ENCODE peak calls at places on chromosome 16, in ten cellular contexts. One of them, this sample, is unnamed.

GRCh38 chr16:63982156-63982555 is 1139.7 kb downstream of the CDH11 start:
- DNase-seq in CD4-positive, CD25-positive, alpha-beta regulatory T cell: no peak
- DNase-seq in testis: no peak
- DNase-seq in tibial nerve: no peak
- DNase-seq in uterus: no peak
- DNase-seq in left ventricle myocardium inferior: no peak
- DNase-seq in brain microvascular endothelial cell: no peak
- DNase-seq in cardiac muscle cell: no peak
- DNase-seq in thoracic aorta: no peak
- DNase-seq in neuronal stem cell: peak; percentile 57
- DNase-seq in this sample: no peak

GRCh38 chr16:11658896-11659708 is 9.2 kb upstream of the SNN start:
- DNase-seq in CD4-positive, CD25-positive, alpha-beta regulatory T cell: no peak
- DNase-seq in testis: no peak
- DNase-seq in tibial nerve: no peak
- DNase-seq in uterus: no peak
- DNase-seq in left ventricle myocardium inferior: no peak
- DNase-seq in brain microvascular endothelial cell: no peak
- DNase-seq in cardiac muscle cell: no peak
- DNase-seq in thoracic aorta: no peak
- DNase-seq in neuronal stem cell: no peak
- DNase-seq in this sample: no peak

GRCh38 chr16:11082860-11083388 is 138.6 kb downstream of the CLEC16A start:
- DNase-seq in CD4-positive, CD25-positive, alpha-beta regulatory T cell: no peak
- DNase-seq in testis: no peak
- DNase-seq in tibial nerve: no peak
- DNase-seq in uterus: no peak
- DNase-seq in left ventricle myocardium inferior: no peak
- DNase-seq in brain microvascular endothelial cell: no peak
- DNase-seq in cardiac muscle cell: no peak
- DNase-seq in thoracic aorta: no peak
- DNase-seq in neuronal stem cell: no peak
- DNase-seq in this sample: no peak

GRCh38 chr16:8866884-8867482 is 1.8 kb downstream of the CARHSP1 start:
- DNase-seq in CD4-positive, CD25-positive, alpha-beta regulatory T cell: no peak
- DNase-seq in testis: no peak
- DNase-seq in tibial nerve: no peak
- DNase-seq in uterus: no peak
- DNase-seq in left ventricle myocardium inferior: no peak
- DNase-seq in brain microvascular endothelial cell: no peak
- DNase-seq in cardiac muscle cell: peak; percentile 50
- DNase-seq in thoracic aorta: no peak
- DNase-seq in neuronal stem cell: no peak
- DNase-seq in this sample: no peak

GRCh38 chr16:79929260-79929977 is 328.9 kb upstream of the MAF start:
- DNase-seq in CD4-positive, CD25-positive, alpha-beta regulatory T cell: no peak
- DNase-seq in testis: no peak
- DNase-seq in tibial nerve: no peak
- DNase-seq in uterus: no peak
- DNase-seq in left ventricle myocardium inferior: no peak
- DNase-seq in brain microvascular endothelial cell: no peak
- DNase-seq in cardiac muscle cell: no peak
- DNase-seq in thoracic aorta: no peak
- DNase-seq in neuronal stem cell: no peak
- DNase-seq in this sample: no peak

GRCh38 chr16:84596801-84597517 is 20.9 kb downstream of the COTL1 start:
- DNase-seq in CD4-positive, CD25-positive, alpha-beta regulatory T cell: no peak
- DNase-seq in testis: no peak
- DNase-seq in tibial nerve: no peak
- DNase-seq in uterus: no peak
- DNase-seq in left ventricle myocardium inferior: no peak
- DNase-seq in brain microvascular endothelial cell: no peak
- DNase-seq in cardiac muscle cell: no peak
- DNase-seq in thoracic aorta: no peak
- DNase-seq in neuronal stem cell: no peak
- DNase-seq in this sample: no peak

GRCh38 chr16:81551821-81552304 is 107.3 kb downstream of the CMIP start:
- DNase-seq in CD4-positive, CD25-positive, alpha-beta regulatory T cell: no peak
- DNase-seq in testis: no peak
- DNase-seq in tibial nerve: no peak
- DNase-seq in uterus: no peak
- DNase-seq in left ventricle myocardium inferior: peak; percentile 36
- DNase-seq in brain microvascular endothelial cell: peak; percentile 91
- DNase-seq in cardiac muscle cell: no peak
- DNase-seq in thoracic aorta: no peak
- DNase-seq in neuronal stem cell: no peak
- DNase-seq in this sample: no peak

GRCh38 chr16:82082543-82083244 is 47.6 kb downstream of the HSD17B2 start:
- DNase-seq in CD4-positive, CD25-positive, alpha-beta regulatory T cell: no peak
- DNase-seq in testis: no peak
- DNase-seq in tibial nerve: no peak
- DNase-seq in uterus: no peak
- DNase-seq in left ventricle myocardium inferior: no peak
- DNase-seq in brain microvascular endothelial cell: peak; percentile 16
- DNase-seq in cardiac muscle cell: no peak
- DNase-seq in thoracic aorta: no peak
- DNase-seq in neuronal stem cell: no peak
- DNase-seq in this sample: no peak

GRCh38 chr16:64715624-64716023 is 406.2 kb downstream of the CDH11 start:
- DNase-seq in CD4-positive, CD25-positive, alpha-beta regulatory T cell: no peak
- DNase-seq in testis: no peak
- DNase-seq in tibial nerve: no peak
- DNase-seq in uterus: no peak
- DNase-seq in left ventricle myocardium inferior: no peak
- DNase-seq in brain microvascular endothelial cell: no peak
- DNase-seq in cardiac muscle cell: peak; percentile 25
- DNase-seq in thoracic aorta: no peak
- DNase-seq in neuronal stem cell: no peak
- DNase-seq in this sample: no peak

GRCh38 chr16:86664518-86665318 is 86.4 kb downstream of the FOXL1 start:
- DNase-seq in CD4-positive, CD25-positive, alpha-beta regulatory T cell: no peak
- DNase-seq in testis: no peak
- DNase-seq in tibial nerve: no peak
- DNase-seq in uterus: no peak
- DNase-seq in left ventricle myocardium inferior: no peak
- DNase-seq in brain microvascular endothelial cell: peak; percentile 96
- DNase-seq in cardiac muscle cell: no peak
- DNase-seq in thoracic aorta: no peak
- DNase-seq in neuronal stem cell: no peak
- DNase-seq in this sample: no peak

GRCh38 chr16:77171750-77172635 is 19.0 kb upstream of the MON1B start:
- DNase-seq in CD4-positive, CD25-positive, alpha-beta regulatory T cell: no peak
- DNase-seq in testis: peak; percentile 62
- DNase-seq in tibial nerve: peak; percentile 76
- DNase-seq in uterus: no peak
- DNase-seq in left ventricle myocardium inferior: no peak
- DNase-seq in brain microvascular endothelial cell: peak; percentile 62
- DNase-seq in cardiac muscle cell: peak; percentile 76
- DNase-seq in thoracic aorta: no peak
- DNase-seq in neuronal stem cell: peak; percentile 66
- DNase-seq in this sample: no peak

GRCh38 chr16:19574625-19575024 is 19.1 kb downstream of the VPS35L start:
- DNase-seq in CD4-positive, CD25-positive, alpha-beta regulatory T cell: no peak
- DNase-seq in testis: no peak
- DNase-seq in tibial nerve: no peak
- DNase-seq in uterus: no peak
- DNase-seq in left ventricle myocardium inferior: no peak
- DNase-seq in brain microvascular endothelial cell: no peak
- DNase-seq in cardiac muscle cell: no peak
- DNase-seq in thoracic aorta: no peak
- DNase-seq in neuronal stem cell: no peak
- DNase-seq in this sample: no peak

DNA sequence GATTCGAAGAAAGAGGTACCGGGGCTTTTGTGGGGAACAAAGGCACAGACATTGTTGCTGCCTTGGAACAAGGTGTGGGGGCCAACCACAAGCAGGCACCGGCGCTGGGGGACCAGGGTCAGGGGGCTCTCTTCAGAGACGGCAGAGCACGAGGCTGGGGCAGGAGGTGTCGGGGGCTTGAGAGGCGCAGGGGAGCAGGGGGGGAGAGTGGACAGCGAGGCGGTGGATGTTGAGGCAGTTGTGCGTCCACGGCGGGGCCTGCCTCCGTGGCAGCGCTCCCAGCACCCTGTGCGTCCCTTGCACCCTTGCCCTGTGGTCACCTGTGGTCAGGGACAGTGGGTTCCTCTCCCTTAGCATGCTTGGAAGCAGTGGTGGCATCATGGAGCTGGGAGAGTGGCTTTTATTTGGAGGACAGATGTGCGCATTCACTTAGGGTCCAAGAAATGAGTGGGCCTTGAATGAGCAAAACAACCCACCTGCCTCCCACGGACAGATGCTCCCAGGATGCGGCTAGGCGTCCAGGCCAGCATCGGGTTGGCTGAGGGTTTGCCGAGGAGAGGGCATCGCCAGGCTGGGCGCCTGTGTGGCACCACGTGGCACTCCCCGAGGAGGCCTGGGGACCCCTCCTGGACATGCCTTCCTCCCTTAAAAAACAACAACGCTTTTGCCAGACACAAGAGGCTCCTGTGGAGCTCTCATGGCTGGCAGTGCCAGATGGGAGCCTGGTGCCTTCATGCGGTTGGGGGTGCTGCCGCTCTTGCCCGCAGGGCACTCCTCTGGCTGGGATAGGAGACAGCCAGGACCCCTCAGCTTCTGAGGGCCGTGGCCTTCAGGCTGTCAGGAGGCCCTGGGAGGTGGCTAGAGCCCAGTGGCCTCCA is 113.0 kb downstream of the BANP start:
- DNase-seq in CD4-positive, CD25-positive, alpha-beta regulatory T cell: no peak
- DNase-seq in testis: no peak
- DNase-seq in tibial nerve: no peak
- DNase-seq in uterus: no peak
- DNase-seq in left ventricle myocardium inferior: peak; percentile 8
- DNase-seq in brain microvascular endothelial cell: no peak
- DNase-seq in cardiac muscle cell: no peak
- DNase-seq in thoracic aorta: no peak
- DNase-seq in neuronal stem cell: no peak
- DNase-seq in this sample: no peak
- H3K27ac ChIP-seq in CD4-positive, CD25-positive, alpha-beta regulatory T cell: no peak overlapping the region
- H3K27ac ChIP-seq in testis: no peak overlapping the region
- H3K27ac ChIP-seq in tibial nerve: no peak overlapping the region
- H3K27ac ChIP-seq in uterus: peak overlapping the region; percentile 64
- H3K27ac ChIP-seq in left ventricle myocardium inferior: no peak overlapping the region
- H3K27ac ChIP-seq in brain microvascular endothelial cell: no peak overlapping the region
- H3K27ac ChIP-seq in cardiac muscle cell: no peak overlapping the region
- H3K27ac ChIP-seq in thoracic aorta: peak overlapping the region; percentile 11
- H3K27ac ChIP-seq in neuronal stem cell: no peak overlapping the region
- H3K27ac ChIP-seq in this sample: no peak overlapping the region

GRCh38 chr16:57140866-57141668 is 44.8 kb downstream of the PSME3IP1 start:
- DNase-seq in CD4-positive, CD25-positive, alpha-beta regulatory T cell: no peak
- DNase-seq in testis: no peak
- DNase-seq in tibial nerve: no peak
- DNase-seq in uterus: no peak
- DNase-seq in left ventricle myocardium inferior: no peak
- DNase-seq in brain microvascular endothelial cell: no peak
- DNase-seq in cardiac muscle cell: no peak
- DNase-seq in thoracic aorta: no peak
- DNase-seq in neuronal stem cell: no peak
- DNase-seq in this sample: no peak
- H3K27ac ChIP-seq in CD4-positive, CD25-positive, alpha-beta regulatory T cell: peak overlapping the region; percentile 56
- H3K27ac ChIP-seq in testis: no peak overlapping the region
- H3K27ac ChIP-seq in tibial nerve: peak overlapping the region; percentile 87
- H3K27ac ChIP-seq in uterus: no peak overlapping the region
- H3K27ac ChIP-seq in left ventricle myocardium inferior: peak overlapping the region; percentile 67
- H3K27ac ChIP-seq in brain microvascular endothelial cell: no peak overlapping the region
- H3K27ac ChIP-seq in cardiac muscle cell: no peak overlapping the region
- H3K27ac ChIP-seq in thoracic aorta: no peak overlapping the region
- H3K27ac ChIP-seq in neuronal stem cell: no peak overlapping the region
- H3K27ac ChIP-seq in this sample: no peak overlapping the region

GRCh38 chr16:88472042-88472441 is 19.0 kb downstream of the ZFPM1 start:
- DNase-seq in CD4-positive, CD25-positive, alpha-beta regulatory T cell: no peak
- DNase-seq in testis: no peak
- DNase-seq in tibial nerve: no peak
- DNase-seq in uterus: no peak
- DNase-seq in left ventricle myocardium inferior: no peak
- DNase-seq in brain microvascular endothelial cell: no peak
- DNase-seq in cardiac muscle cell: no peak
- DNase-seq in thoracic aorta: no peak
- DNase-seq in neuronal stem cell: no peak
- DNase-seq in this sample: no peak

GRCh38 chr16:88475037-88475436 is 22.0 kb downstream of the ZFPM1 start:
- DNase-seq in CD4-positive, CD25-positive, alpha-beta regulatory T cell: no peak
- DNase-seq in testis: no peak
- DNase-seq in tibial nerve: no peak
- DNase-seq in uterus: no peak
- DNase-seq in left ventricle myocardium inferior: no peak
- DNase-seq in brain microvascular endothelial cell: no peak
- DNase-seq in cardiac muscle cell: no peak
- DNase-seq in thoracic aorta: no peak
- DNase-seq in neuronal stem cell: no peak
- DNase-seq in this sample: no peak

GRCh38 chr16:88476203-88476602 is 23.1 kb downstream of the ZFPM1 start:
- DNase-seq in CD4-positive, CD25-positive, alpha-beta regulatory T cell: no peak
- DNase-seq in testis: no peak
- DNase-seq in tibial nerve: no peak
- DNase-seq in uterus: no peak
- DNase-seq in left ventricle myocardium inferior: no peak
- DNase-seq in brain microvascular endothelial cell: no peak
- DNase-seq in cardiac muscle cell: no peak
- DNase-seq in thoracic aorta: no peak
- DNase-seq in neuronal stem cell: no peak
- DNase-seq in this sample: no peak

GRCh38 chr16:88472637-88473205 is 19.6 kb downstream of the ZFPM1 start:
- DNase-seq in CD4-positive, CD25-positive, alpha-beta regulatory T cell: no peak
- DNase-seq in testis: no peak
- DNase-seq in tibial nerve: no peak
- DNase-seq in uterus: peak; percentile 63
- DNase-seq in left ventricle myocardium inferior: peak; percentile 34
- DNase-seq in brain microvascular endothelial cell: no peak
- DNase-seq in cardiac muscle cell: no peak
- DNase-seq in thoracic aorta: no peak
- DNase-seq in neuronal stem cell: no peak
- DNase-seq in this sample: no peak

GRCh38 chr16:88473666-88474534 is 20.8 kb downstream of the ZFPM1 start:
- DNase-seq in CD4-positive, CD25-positive, alpha-beta regulatory T cell: no peak
- DNase-seq in testis: peak; percentile 78
- DNase-seq in tibial nerve: no peak
- DNase-seq in uterus: peak; percentile 80
- DNase-seq in left ventricle myocardium inferior: peak; percentile 70
- DNase-seq in brain microvascular endothelial cell: no peak
- DNase-seq in cardiac muscle cell: no peak
- DNase-seq in thoracic aorta: no peak
- DNase-seq in neuronal stem cell: no peak
- DNase-seq in this sample: no peak
- H3K27ac ChIP-seq in CD4-positive, CD25-positive, alpha-beta regulatory T cell: no peak overlapping the region
- H3K27ac ChIP-seq in testis: no peak overlapping the region
- H3K27ac ChIP-seq in tibial nerve: peak overlapping the region; percentile 5
- H3K27ac ChIP-seq in uterus: peak overlapping the region; percentile 80
- H3K27ac ChIP-seq in left ventricle myocardium inferior: peak overlapping the region; percentile 66
- H3K27ac ChIP-seq in brain microvascular endothelial cell: no peak overlapping the region
- H3K27ac ChIP-seq in cardiac muscle cell: no peak overlapping the region
- H3K27ac ChIP-seq in thoracic aorta: peak overlapping the region; percentile 28
- H3K27ac ChIP-seq in neuronal stem cell: no peak overlapping the region
- H3K27ac ChIP-seq in this sample: no peak overlapping the region

DNA sequence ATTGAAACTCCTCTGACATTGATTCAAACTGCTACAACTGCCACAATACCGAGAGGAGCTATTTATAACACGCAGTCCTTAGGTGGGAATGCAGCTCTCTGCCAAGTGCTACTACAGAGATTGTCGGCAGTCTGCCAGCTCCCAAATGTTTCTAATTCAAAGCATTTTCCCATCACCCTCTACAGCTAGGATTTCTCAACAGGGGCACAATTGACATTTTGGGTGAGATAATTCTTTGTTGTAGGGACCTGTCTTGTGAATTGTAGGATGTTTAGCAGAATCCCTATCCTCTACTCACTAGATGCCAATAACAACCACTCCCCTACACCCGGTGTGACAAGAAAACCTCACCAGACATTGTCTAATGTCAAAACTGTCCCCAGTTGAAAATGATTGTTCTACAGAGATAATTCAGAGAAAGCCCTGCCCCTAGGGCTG is 7.8 kb upstream of the N4BP1 start:
- DNase-seq in CD4-positive, CD25-positive, alpha-beta regulatory T cell: no peak
- DNase-seq in testis: peak; percentile 79
- DNase-seq in tibial nerve: peak; percentile 47
- DNase-seq in uterus: no peak
- DNase-seq in left ventricle myocardium inferior: peak; percentile 65
- DNase-seq in brain microvascular endothelial cell: peak; percentile 33
- DNase-seq in cardiac muscle cell: peak; percentile 88
- DNase-seq in thoracic aorta: no peak
- DNase-seq in neuronal stem cell: no peak
- DNase-seq in this sample: no peak
- H3K27ac ChIP-seq in CD4-positive, CD25-positive, alpha-beta regulatory T cell: no peak overlapping the region
- H3K27ac ChIP-seq in testis: no peak overlapping the region
- H3K27ac ChIP-seq in tibial nerve: no peak overlapping the region
- H3K27ac ChIP-seq in uterus: no peak overlapping the region
- H3K27ac ChIP-seq in left ventricle myocardium inferior: peak overlapping the region; percentile 88
- H3K27ac ChIP-seq in brain microvascular endothelial cell: no peak overlapping the region
- H3K27ac ChIP-seq in cardiac muscle cell: peak overlapping the region; percentile 93
- H3K27ac ChIP-seq in thoracic aorta: no peak overlapping the region
- H3K27ac ChIP-seq in neuronal stem cell: no peak overlapping the region
- H3K27ac ChIP-seq in this sample: no peak overlapping the region